ENCODE peak calls at places on chromosome 13, in four cellular contexts. P is H1, Z is K562, S is HCT116. B is an unnamed sample.

GRCh38 chr13:48769107-48769704 is 115.5 kb downstream of the CYSLTR2 start:
- DNase-seq in P (peak; percentile 93), S (peak; percentile 85), Z (peak; percentile 78), B (peak; percentile 86)

GRCh38 chr13:76667551-76667950 is 218.7 kb downstream of the KCTD12 start:
- DNase-seq in S (no peak), P (no peak), Z (no peak), B (no peak)

GRCh38 chr13:97224544-97225324 is 2.6 kb downstream of the MBNL2 start:
- DNase-seq in P (no peak), Z (no peak), S (no peak), B (no peak)

GRCh38 chr13:33869005-33869404 is 51.1 kb downstream of the RFC3 start:
- DNase-seq in S (no peak), Z (no peak), P (no peak), B (no peak)

GRCh38 chr13:102487330-102487729 is 85.5 kb upstream of the FGF14 start:
- DNase-seq in S (no peak), P (no peak), Z (no peak), B (no peak)

GRCh38 chr13:113545455-113545930 is 39.1 kb upstream of the TFDP1 start:
- DNase-seq in P (no peak), Z (no peak), S (no peak), B (no peak)

GRCh38 chr13:100254002-100254401 is 165.1 kb downstream of the PCCA start:
- DNase-seq in S (no peak), P (no peak), Z (no peak), B (no peak)

GRCh38 chr13:73368608-73369007 is 309.8 kb downstream of the KLF5 start:
- DNase-seq in P (no peak), S (no peak), Z (no peak), B (no peak)

GRCh38 chr13:83085186-83085900 is 796.9 kb downstream of the SLITRK1 start:
- DNase-seq in P (no peak), Z (no peak), S (no peak), B (no peak)

GRCh38 chr13:31038834-31039552 is 106.5 kb downstream of the TEX26 start:
- DNase-seq in S (no peak), P (no peak), Z (no peak), B (no peak)

GRCh38 chr13:109394311-109394988 is 391.9 kb downstream of the IRS2 start:
- DNase-seq in S (no peak), P (no peak), Z (no peak), B (no peak)
- TF ChIP-seq JUND in S (no peak), P (no peak), Z (no peak), B (no peak)

GRCh38 chr13:98390086-98390697 is 186.7 kb downstream of the STK24 start:
- DNase-seq in P (no peak), Z (no peak), S (no peak), B (no peak)
- TF ChIP-seq JUND in P (no peak), Z (no peak), S (no peak), B (no peak)

DNA sequence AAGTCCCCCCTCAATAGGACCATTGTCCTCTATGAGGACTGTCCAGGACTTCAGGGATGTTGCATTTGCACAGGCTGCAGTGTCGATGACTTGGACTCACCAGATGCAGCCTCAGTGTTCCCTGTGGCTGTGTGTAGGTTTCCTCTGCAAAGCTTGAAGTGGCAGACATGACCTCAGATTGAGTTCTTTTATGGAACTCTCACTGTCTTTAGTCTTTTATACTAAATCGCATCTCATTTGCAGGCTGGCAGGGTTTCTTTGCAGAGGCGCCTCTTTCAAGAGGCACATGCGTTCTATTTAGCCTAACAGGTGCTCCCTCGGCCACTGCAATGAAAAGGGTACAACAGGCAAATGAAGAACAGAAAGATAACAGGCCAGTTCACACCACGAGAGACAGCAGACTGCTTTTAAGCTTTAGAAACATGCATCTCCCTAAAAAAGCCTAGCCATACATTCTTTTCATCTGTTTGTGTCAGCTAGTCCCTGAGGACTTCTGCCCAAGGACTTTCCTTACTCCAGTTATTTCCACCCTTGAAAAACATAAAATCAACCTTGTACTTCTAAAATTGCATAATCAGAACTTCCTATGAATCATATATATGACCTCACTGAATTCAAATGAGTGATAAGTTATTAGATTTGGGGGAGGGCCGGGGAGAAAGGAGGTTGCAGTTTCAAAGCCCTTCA is 118.4 kb downstream of the RAB20 start:
- DNase-seq in P (no peak), S (no peak), Z (no peak), B (no peak)
- TF ChIP-seq JUND in P (no peak), S (no peak), Z (no peak), B (no peak)

GRCh38 chr13:66312312-66313087 is 917.6 kb downstream of the PCDH9 start:
- DNase-seq in Z (no peak), S (no peak), P (no peak), B (peak; percentile 1)
- TF ChIP-seq JUND in Z (no peak), S (no peak), P (no peak), B (peak; percentile 11)

GRCh38 chr13:110913911-110914292 is 967 bp downstream of the ANKRD10 start:
- DNase-seq in S (no peak), Z (no peak), P (no peak), B (no peak)

GRCh38 chr13:110915057-110915873 is at the start of gene ANKRD10:
- DNase-seq in P (peak; percentile 99), Z (peak; percentile 96), S (peak; percentile 94), B (peak; percentile 97)

GRCh38 chr13:110914293-110915056 is 394 bp downstream of the ANKRD10 start:
- DNase-seq in P (peak; percentile 76), Z (peak; percentile 77), S (no peak), B (peak; percentile 28)

GRCh38 chr13:110916671-110917142 is 1.8 kb upstream of the ANKRD10 start:
- DNase-seq in P (no peak), Z (no peak), S (no peak), B (no peak)

DNA sequence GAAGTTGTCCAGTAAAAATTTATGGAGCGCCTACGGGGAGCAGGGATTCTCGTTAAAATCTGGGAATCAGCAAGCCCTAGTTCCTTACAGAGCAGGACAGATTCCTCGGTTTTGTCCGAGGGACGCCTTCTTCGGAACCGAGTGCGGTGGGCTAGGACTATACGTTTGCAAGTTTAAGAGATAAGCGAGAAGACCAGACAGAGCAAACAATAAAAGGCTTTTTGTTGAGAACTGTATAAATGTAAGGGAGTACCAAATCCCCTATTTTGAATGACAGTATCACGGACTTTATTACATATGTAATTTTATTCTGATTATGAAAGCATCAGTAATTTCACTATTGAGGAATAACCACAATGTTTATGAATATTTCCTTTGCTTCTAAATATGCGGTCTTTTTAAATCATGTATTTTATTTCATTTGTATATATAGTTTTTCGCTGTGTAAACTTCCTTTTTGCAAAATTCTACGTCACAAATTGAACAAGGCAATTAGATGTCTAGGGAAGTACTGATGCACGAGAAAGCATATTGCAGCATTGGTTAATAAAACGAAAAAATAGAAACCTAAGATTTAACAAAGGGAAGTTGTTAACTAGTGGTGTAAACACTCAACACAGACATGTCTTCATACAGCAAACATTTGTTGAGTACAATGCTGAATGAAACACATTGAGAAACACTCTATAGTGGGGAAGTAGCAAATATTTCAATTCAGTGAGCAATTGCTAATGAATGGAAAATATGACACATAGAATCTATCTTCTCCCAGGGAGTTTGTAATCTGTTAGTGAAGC is 1.2 kb upstream of the ANKRD10 start:
- DNase-seq in Z (no peak), P (no peak), S (no peak), B (peak; percentile 34)
- TF ChIP-seq JUND in Z (peak; percentile 68), P (no peak), S (no peak), B (no peak)

DNA sequence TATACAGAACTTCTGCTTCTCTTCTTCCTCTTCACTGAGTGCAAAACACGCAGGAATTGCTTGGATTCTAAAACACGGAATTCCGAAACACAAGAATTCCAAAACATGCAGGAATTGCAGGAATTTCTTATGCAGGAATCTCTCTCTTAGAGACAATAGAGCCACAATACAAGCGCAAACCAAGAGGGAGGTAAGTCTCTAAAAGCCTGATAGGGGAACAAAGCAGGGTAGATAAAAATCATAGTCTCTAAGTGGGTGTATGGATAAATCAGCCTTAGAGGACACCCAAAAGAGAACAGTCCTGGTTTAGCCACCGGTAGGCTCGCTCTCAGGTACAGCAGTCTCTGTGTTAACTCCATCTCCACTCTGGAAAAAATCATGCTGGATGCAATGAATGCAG is 112.9 kb downstream of the LHFPL6 start:
- DNase-seq in S (no peak), Z (no peak), P (no peak), B (no peak)
- TF ChIP-seq JUND in S (no peak), Z (no peak), P (no peak), B (no peak)

GRCh38 chr13:105721056-105721455 is 814.4 kb downstream of the EFNB2 start:
- DNase-seq in Z (no peak), P (no peak), S (no peak), B (no peak)
- TF ChIP-seq JUND in Z (no peak), P (no peak), S (no peak), B (no peak)

GRCh38 chr13:59492030-59492636 is 671.6 kb downstream of the DIAPH3 start:
- DNase-seq in P (no peak), Z (no peak), S (no peak), B (no peak)

GRCh38 chr13:59488436-59488835 is 675.3 kb downstream of the DIAPH3 start:
- DNase-seq in Z (no peak), S (no peak), P (no peak), B (no peak)

GRCh38 chr13:59493436-59493965 is 670.2 kb downstream of the DIAPH3 start:
- DNase-seq in S (no peak), Z (no peak), P (no peak), B (no peak)

GRCh38 chr13:59487883-59488282 is 675.8 kb downstream of the DIAPH3 start:
- DNase-seq in S (no peak), Z (no peak), P (no peak), B (no peak)

DNA sequence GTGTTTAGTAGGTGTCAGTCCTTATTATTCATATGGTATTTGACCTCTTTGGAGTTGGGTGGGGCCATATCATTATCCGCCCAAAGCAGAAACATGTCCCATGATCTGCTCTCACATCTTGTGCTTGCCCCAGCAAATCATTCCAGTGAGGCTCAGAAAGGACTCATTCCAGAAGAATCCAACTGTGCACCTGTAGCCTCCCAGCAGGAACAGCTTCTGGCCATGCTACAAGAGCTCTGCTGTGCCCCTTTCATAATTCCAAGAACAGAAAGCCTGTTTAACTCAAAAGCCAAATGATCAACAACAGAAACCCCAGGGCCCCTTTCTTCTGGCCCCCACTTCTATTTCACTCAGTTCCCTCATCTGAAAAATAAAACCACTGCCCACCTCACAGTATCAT is 673.1 kb downstream of the DIAPH3 start:
- DNase-seq in S (no peak), Z (no peak), P (no peak), B (no peak)
- TF ChIP-seq JUND in S (no peak), Z (no peak), P (no peak), B (no peak)

DNA sequence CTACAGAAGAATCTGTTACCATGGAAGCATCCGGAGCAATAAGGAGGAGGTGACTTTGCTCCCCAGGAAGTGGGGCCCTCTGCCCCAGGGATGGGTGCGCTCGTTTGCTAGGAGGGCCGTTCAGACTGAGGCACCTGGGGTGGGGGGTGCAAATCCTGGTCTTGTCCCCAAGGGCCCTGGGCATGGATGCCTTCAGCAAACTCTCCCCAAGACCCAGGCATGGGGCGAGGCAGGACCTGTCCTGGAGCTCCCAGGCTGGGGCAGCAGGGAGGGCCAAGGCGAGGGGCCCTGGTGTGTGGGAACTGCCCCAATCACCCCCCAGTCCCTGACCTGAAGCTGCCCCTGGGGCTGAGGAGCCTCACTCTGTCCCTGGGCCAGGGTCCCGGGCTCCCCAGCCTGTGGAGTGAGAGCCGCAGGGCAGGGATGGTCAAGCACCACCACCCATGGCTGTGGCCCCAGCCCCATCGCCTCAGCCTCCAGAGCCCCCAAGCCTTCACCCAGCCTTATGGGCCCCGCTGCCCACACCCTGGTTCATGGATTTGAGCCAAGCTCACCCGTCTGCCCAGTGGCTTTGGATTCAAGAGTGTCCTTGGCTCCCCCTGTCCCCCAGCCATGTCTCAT is 240.6 kb upstream of the SGCG start:
- DNase-seq in P (no peak), Z (no peak), S (no peak), B (no peak)
- TF ChIP-seq JUND in P (no peak), Z (no peak), S (no peak), B (no peak)